ENCODE peak calls at places on chromosomes 13 and 19, in six cellular contexts. P, T, R, W, J and V are unnamed samples.

GRCh38 chr19:16076958-16077611 is 790 bp downstream of the TPM4 start:
- DNase-seq in P (peak; percentile 67), T (peak; percentile 33), R (peak; percentile 30), W (peak; percentile 80), J (peak; percentile 55), V (peak; percentile 90)

GRCh38 chr19:39053276-39054090 is 21.1 kb upstream of the FBXO27 start:
- DNase-seq in P (no peak), T (no peak), R (no peak), W (no peak), J (no peak), V (no peak)

GRCh38 chr13:66312312-66313087 is 917.6 kb downstream of the PCDH9 start:
- DNase-seq in P (no peak), T (no peak), R (peak; percentile 30), W (no peak), J (no peak), V (no peak)

GRCh38 chr13:85277753-85278152 is 521.5 kb downstream of the SLITRK6 start:
- DNase-seq in P (no peak), T (no peak), R (no peak), W (no peak), J (no peak), V (no peak)

GRCh38 chr19:57615346-57615745 is 1.3 kb downstream of the ZNF134 start:
- DNase-seq in P (no peak), T (no peak), R (no peak), W (no peak), J (no peak), V (no peak)

GRCh38 chr13:45167611-45168554 is 33.0 kb downstream of the KCTD4 start:
- DNase-seq in P (no peak), T (peak; percentile 2), R (peak; percentile 83), W (no peak), J (no peak), V (no peak)

GRCh38 chr19:49875801-49876421 is 1.2 kb downstream of the AKT1S1 start:
- DNase-seq in P (no peak), T (peak; percentile 66), R (peak; percentile 72), W (peak; percentile 92), J (peak; percentile 58), V (peak; percentile 94)

GRCh38 chr19:16654151-16654550 is 5.8 kb downstream of the SMIM7 start:
- DNase-seq in P (no peak), T (no peak), R (no peak), W (no peak), J (no peak), V (no peak)

GRCh38 chr13:41222259-41222852 is 28.0 kb upstream of the KBTBD7 start:
- DNase-seq in P (no peak), T (no peak), R (peak; percentile 64), W (peak; percentile 31), J (peak; percentile 59), V (no peak)

GRCh38 chr19:43774103-43774939 is 6.5 kb downstream of the KCNN4 start:
- DNase-seq in P (peak; percentile 69), T (no peak), R (peak; percentile 71), W (peak; percentile 89), J (peak; percentile 84), V (peak; percentile 83)

GRCh38 chr13:113969973-113970611 is 3.8 kb downstream of the C13orf46 start:
- DNase-seq in P (no peak), T (no peak), R (peak; percentile 93), W (no peak), J (no peak), V (peak; percentile 59)

GRCh38 chr13:33052446-33052845 is 36.2 kb downstream of the KL start:
- DNase-seq in P (no peak), T (no peak), R (no peak), W (no peak), J (no peak), V (no peak)

GRCh38 chr19:1283207-1283916 is 2.3 kb upstream of the EFNA2 start:
- DNase-seq in P (no peak), T (no peak), R (no peak), W (peak; percentile 56), J (no peak), V (no peak)

GRCh38 chr19:1231729-1232128 is 6.1 kb downstream of the CBARP start:
- DNase-seq in P (no peak), T (no peak), R (no peak), W (no peak), J (no peak), V (no peak)

GRCh38 chr13:25207291-25207690 is 35.2 kb upstream of the AMER2 start:
- DNase-seq in P (no peak), T (no peak), R (no peak), W (no peak), J (no peak), V (no peak)